ENCODE peak calls at places on chromosomes 16 and 17, in five cellular contexts. U is endodermal cell, K is skeletal muscle cell, H is AG04449, V is GM12878. F is an unnamed sample.

GRCh38 chr17:58083491-58084316 is 485 bp downstream of the DYNLL2 start:
- DNase-seq in U (peak), H (no peak), V (no peak), K (no peak), F (peak)

GRCh38 chr16:89779231-89779912 is 37.1 kb downstream of the FANCA start:
- DNase-seq in H (no peak), U (no peak), K (no peak), V (no peak), F (no peak)

GRCh38 chr16:12637002-12637401 is 166.7 kb downstream of the CPPED1 start:
- DNase-seq in V (no peak), U (peak), K (no peak), H (no peak), F (no peak)

GRCh38 chr16:21097151-21097550 is 53.5 kb downstream of the DNAH3 start:
- DNase-seq in H (no peak), K (peak), U (no peak), V (no peak), F (no peak)

GRCh38 chr16:69482410-69482951 is 58.1 kb downstream of the CYB5B start:
- DNase-seq in H (no peak), K (peak), U (peak), V (no peak), F (no peak)

GRCh38 chr17:16971458-16972338 is at the start of gene TNFRSF13B:
- DNase-seq in K (no peak), V (no peak), H (no peak), U (peak), F (peak)

GRCh38 chr17:49995055-49995738 is at the start of gene DLX3:
- DNase-seq in H (peak), V (no peak), U (peak), K (peak), F (no peak)

GRCh38 chr16:60107467-60107866 is 1373.4 kb upstream of the GOT2 start:
- DNase-seq in H (no peak), K (no peak), V (no peak), U (no peak), F (no peak)

GRCh38 chr16:28304214-28304613 is 11.9 kb downstream of the SBK1 start:
- DNase-seq in V (no peak), U (peak), H (no peak), K (no peak), F (no peak)

GRCh38 chr17:45430738-45431530 is 1.7 kb downstream of the ARHGAP27 start:
- DNase-seq in K (no peak), U (peak), V (no peak), H (no peak), F (peak)

GRCh38 chr16:57648590-57649442 is 19.3 kb upstream of the ADGRG3 start:
- DNase-seq in V (peak), K (no peak), U (peak), H (no peak), F (peak)

GRCh38 chr16:59046335-59046734 is 312.2 kb upstream of the GOT2 start:
- DNase-seq in U (no peak), V (no peak), H (peak), K (peak), F (no peak)

GRCh38 chr17:48234922-48235321 is 127.4 kb downstream of the SNX11 start:
- DNase-seq in H (no peak), K (no peak), V (no peak), U (no peak), F (no peak)

GRCh38 chr17:33551075-33551474 is 258.0 kb upstream of the ASIC2 start:
- DNase-seq in K (no peak), V (no peak), H (no peak), U (no peak), F (no peak)

GRCh38 chr16:69145658-69146057 is 13.2 kb downstream of the UTP4 start:
- DNase-seq in K (no peak), V (no peak), H (no peak), U (no peak), F (no peak)

GRCh38 chr16:50354629-50355456 is 13.9 kb downstream of the BRD7 start:
- DNase-seq in H (no peak), U (no peak), V (no peak), K (no peak), F (no peak)

GRCh38 chr17:40582328-40582901 is 17.1 kb upstream of the CCR7 start:
- DNase-seq in V (peak), K (no peak), H (no peak), U (peak), F (peak)

GRCh38 chr17:58991718-58992331 is 114.9 kb downstream of the TRIM37 start:
- DNase-seq in H (peak), K (no peak), U (no peak), V (peak), F (peak)

GRCh38 chr16:56606071-56606687 is 2.2 kb upstream of the MT2A start:
- DNase-seq in U (no peak), V (no peak), K (peak), H (no peak), F (no peak)

GRCh38 chr16:17211797-17212196 is 259.0 kb downstream of the XYLT1 start:
- DNase-seq in H (no peak), K (no peak), U (peak), V (no peak), F (no peak)

DNA sequence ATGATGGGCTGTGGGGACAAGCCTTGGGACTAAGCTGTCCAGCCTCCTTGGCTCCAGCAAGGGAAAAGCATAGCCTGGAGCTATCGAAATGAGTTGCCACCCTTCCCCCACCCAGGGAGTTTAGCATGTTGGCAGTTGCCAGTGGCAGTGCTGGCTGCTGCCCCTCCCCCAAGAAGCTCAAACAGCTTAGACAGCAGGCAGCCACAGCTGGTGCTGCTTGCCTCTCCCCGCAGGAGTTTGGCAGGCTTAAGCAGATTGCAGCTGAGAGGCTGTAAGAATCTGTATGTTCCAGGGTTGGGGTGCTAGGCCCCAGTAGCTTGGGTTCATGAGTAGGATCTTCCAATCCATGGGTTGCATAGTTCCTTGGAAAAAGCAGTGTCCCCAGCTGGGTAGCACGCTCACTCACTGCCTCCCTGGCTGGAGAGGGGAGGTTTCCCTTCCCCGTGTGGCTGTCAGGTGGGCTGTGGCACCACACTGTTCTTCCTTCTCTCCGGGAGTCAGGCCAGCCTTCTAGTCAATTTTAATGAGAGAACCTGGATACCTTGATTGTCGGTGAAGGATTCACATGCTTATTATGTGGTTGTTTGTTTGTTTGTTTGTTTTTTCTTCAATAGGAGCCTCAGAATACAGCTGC is 506.1 kb downstream of the CDH11 start:
- DNase-seq in K (peak), U (peak), H (no peak), V (no peak), F (no peak)
- H3K4me3 ChIP-seq in K (no peak), U (peak), H (no peak), V (no peak), F (no peak)

DNA sequence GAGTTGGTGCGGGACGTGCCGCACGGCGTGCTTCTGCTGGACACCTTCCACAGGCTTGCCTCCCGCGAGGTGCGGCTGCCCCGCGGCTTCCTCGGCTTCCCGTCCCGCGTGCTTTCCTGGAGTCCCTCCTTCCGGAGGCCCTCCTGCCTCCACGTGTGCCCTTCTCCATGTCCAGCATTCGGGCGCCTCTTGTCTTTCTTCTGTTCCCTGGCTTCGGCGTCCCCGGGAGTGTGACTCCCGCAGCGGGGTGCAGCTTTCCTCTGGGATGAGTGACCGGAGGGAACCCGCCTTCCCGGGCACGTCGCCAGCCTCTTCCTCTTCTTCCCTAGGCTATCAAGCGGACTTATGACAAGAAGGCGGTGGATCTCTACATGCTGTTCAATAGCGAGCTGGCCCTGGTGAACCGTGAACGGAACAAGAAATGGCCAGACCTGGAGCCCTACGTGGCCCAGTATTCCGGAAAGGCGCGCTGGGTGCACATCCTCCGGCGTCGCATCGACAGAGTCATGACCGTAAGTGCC is 23.0 kb downstream of the DNAH2 start:
- DNase-seq in U (no peak), V (no peak), H (no peak), K (no peak), F (no peak)
- H3K4me3 ChIP-seq in U (no peak), V (no peak), H (no peak), K (no peak), F (no peak)

GRCh38 chr17:20262116-20262977 is 205.0 kb downstream of the LGALS9B start:
- DNase-seq in K (no peak), V (no peak), H (no peak), U (peak), F (no peak)
- H3K4me3 ChIP-seq in K (no peak), V (no peak), H (no peak), U (no peak), F (no peak)

GRCh38 chr16:85234310-85235235 is 122.3 kb upstream of the CIBAR2 start:
- DNase-seq in V (no peak), H (no peak), U (peak), K (no peak), F (no peak)

GRCh38 chr16:85238233-85238647 is 126.0 kb upstream of the CIBAR2 start:
- DNase-seq in K (peak), U (peak), H (no peak), V (no peak), F (no peak)

GRCh38 chr16:85233520-85233919 is 121.2 kb upstream of the CIBAR2 start:
- DNase-seq in K (no peak), U (no peak), V (no peak), H (no peak), F (no peak)

GRCh38 chr16:85237817-85238216 is 125.5 kb upstream of the CIBAR2 start:
- DNase-seq in K (no peak), H (no peak), U (no peak), V (no peak), F (no peak)

GRCh38 chr16:85235988-85236831 is 123.9 kb upstream of the CIBAR2 start:
- DNase-seq in U (no peak), V (no peak), H (no peak), K (no peak), F (no peak)
- H3K4me3 ChIP-seq in U (peak), V (peak), H (peak), K (peak), F (peak)